ENCODE peak calls at places on chromosomes 16 and 17, in four cellular contexts. Y, Z, X and E are unnamed samples.

GRCh38 chr16:2883027-2883846 is at the start of gene FLYWCH2:
- DNase-seq in Z (peak; percentile 99), X (peak; percentile 96), Y (peak; percentile 95), E (peak; percentile 98)

GRCh38 chr17:77435272-77436057 is 294.7 kb downstream of the SEC14L1 start:
- DNase-seq in Y (no peak), Z (no peak), X (no peak), E (no peak)

GRCh38 chr16:72844225-72844920 is 203.6 kb downstream of the ZFHX3 start:
- DNase-seq in X (no peak), Z (no peak), Y (no peak), E (no peak)

GRCh38 chr17:63407741-63408330 is 38.3 kb downstream of the CYB561 start:
- DNase-seq in Z (no peak), X (no peak), Y (no peak), E (no peak)

GRCh38 chr17:62627904-62628603 is 584 bp downstream of the MRC2 start:
- DNase-seq in X (peak; percentile 78), Z (peak; percentile 44), Y (peak; percentile 91), E (peak; percentile 55)

GRCh38 chr16:70757183-70757582 is 43.8 kb downstream of the VAC14 start:
- DNase-seq in Z (no peak), X (no peak), Y (no peak), E (no peak)

GRCh38 chr16:66454751-66455150 is 27.7 kb downstream of the BEAN1 start:
- DNase-seq in X (no peak), Z (no peak), Y (no peak), E (no peak)

GRCh38 chr16:17748005-17748719 is 277.4 kb upstream of the XYLT1 start:
- DNase-seq in Y (peak; percentile 78), Z (no peak), X (no peak), E (no peak)

GRCh38 chr17:34206569-34206968 is 48.5 kb upstream of the CCL2 start:
- DNase-seq in Y (no peak), X (no peak), Z (no peak), E (no peak)

GRCh38 chr16:381788-382717 is at the start of gene PGAP6:
- DNase-seq in Z (peak; percentile 73), X (peak; percentile 49), Y (peak; percentile 97), E (peak; percentile 75)

GRCh38 chr16:50314665-50315064 is 48.3 kb downstream of the ADCY7 start:
- DNase-seq in Y (peak; percentile 6), X (no peak), Z (no peak), E (no peak)

GRCh38 chr17:79160980-79161621 is 86.5 kb downstream of the ENGASE start:
- DNase-seq in Z (no peak), Y (no peak), X (no peak), E (no peak)

DNA sequence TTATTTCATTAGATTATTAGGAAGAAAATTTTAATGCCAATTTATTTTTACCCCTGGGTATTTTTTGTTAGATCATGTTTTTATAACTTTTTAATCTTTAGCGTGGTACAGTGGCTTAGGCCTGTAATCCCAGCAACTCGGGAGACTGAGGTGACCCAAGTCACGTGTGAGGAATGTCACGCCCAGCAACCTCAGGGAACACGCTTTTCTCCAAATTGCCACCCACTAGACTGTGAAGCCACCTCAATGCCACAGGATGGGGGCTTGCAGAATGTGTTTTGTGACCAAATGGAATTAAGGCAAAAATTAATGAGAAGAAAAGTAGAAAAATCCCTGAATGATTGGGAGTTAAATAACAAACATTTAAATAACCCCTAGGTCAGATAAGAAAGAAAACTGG is 141.8 kb downstream of the LAT start:
- DNase-seq in X (no peak), Z (no peak), Y (no peak), E (no peak)
- H3K4me3 ChIP-seq in X (no peak overlapping the region), Z (no peak overlapping the region), Y (no peak overlapping the region), E (no peak overlapping the region)

DNA sequence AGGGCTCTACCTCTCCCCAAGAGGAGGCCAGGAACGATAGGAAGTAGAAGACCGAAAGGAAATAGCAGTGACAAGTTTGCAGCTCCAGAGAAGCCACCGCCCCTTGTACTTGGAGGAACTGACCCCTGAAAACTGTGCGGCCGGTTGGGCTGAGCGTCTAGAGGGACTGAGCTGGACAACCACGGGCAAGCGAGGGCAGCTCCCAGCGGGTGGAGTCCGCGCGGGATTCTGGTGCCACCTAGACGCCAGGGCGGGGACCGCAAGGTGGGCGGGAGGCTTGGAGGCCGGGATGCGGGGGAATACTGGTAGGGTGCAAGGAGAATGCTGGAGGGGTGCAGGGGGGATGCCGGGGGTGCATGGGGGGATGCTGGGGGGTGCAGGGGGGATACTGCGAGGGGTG is 1.3 kb upstream of the SLC6A4 start:
- DNase-seq in Y (peak; percentile 87), X (peak; percentile 39), Z (peak; percentile 68), E (peak; percentile 53)
- H3K4me3 ChIP-seq in Y (no peak overlapping the region), X (no peak overlapping the region), Z (no peak overlapping the region), E (no peak overlapping the region)

GRCh38 chr17:74383140-74383539 is 15.8 kb downstream of the GPR142 start:
- DNase-seq in Z (no peak), X (no peak), Y (no peak), E (no peak)

GRCh38 chr17:74379495-74380085 is 12.3 kb downstream of the GPR142 start:
- DNase-seq in X (peak; percentile 74), Y (peak; percentile 98), Z (peak; percentile 96), E (peak; percentile 95)

GRCh38 chr17:74380959-74381808 is 13.9 kb downstream of the GPR142 start:
- DNase-seq in Z (no peak), Y (no peak), X (no peak), E (no peak)

GRCh38 chr17:74385201-74385600 is 17.9 kb downstream of the GPR142 start:
- DNase-seq in Z (no peak), Y (no peak), X (no peak), E (no peak)

GRCh38 chr17:74380086-74380958 is 13.0 kb downstream of the GPR142 start:
- DNase-seq in X (no peak), Y (no peak), Z (no peak), E (no peak)
- H3K4me3 ChIP-seq in X (no peak overlapping the region), Y (no peak overlapping the region), Z (no peak overlapping the region), E (no peak overlapping the region)

GRCh38 chr17:50026901-50027638 is 28.8 kb upstream of the ITGA3 start:
- DNase-seq in Y (peak; percentile 93), Z (peak; percentile 87), X (peak; percentile 78), E (peak; percentile 77)

GRCh38 chr17:50029185-50029584 is 26.7 kb upstream of the ITGA3 start:
- DNase-seq in Z (no peak), X (no peak), Y (peak; percentile 24), E (no peak)

GRCh38 chr17:50026046-50026675 is 29.7 kb upstream of the ITGA3 start:
- DNase-seq in X (no peak), Z (no peak), Y (peak; percentile 24), E (no peak)

GRCh38 chr17:50028207-50029120 is 27.4 kb upstream of the ITGA3 start:
- DNase-seq in X (peak; percentile 63), Z (no peak), Y (peak; percentile 46), E (no peak)

GRCh38 chr17:50027639-50028206 is 28.2 kb upstream of the ITGA3 start:
- DNase-seq in Y (peak; percentile 56), Z (peak; percentile 65), X (peak; percentile 93), E (peak; percentile 49)
- H3K4me3 ChIP-seq in Y (peak overlapping the region; percentile 46), Z (no peak overlapping the region), X (peak overlapping the region; percentile 27), E (peak overlapping the region; percentile 25)

GRCh38 chr16:68086336-68086821 is 1.2 kb downstream of the NFATC3 start:
- DNase-seq in Y (peak; percentile 39), Z (no peak), X (peak; percentile 53), E (no peak)

GRCh38 chr16:68089067-68089466 is 3.9 kb downstream of the NFATC3 start:
- DNase-seq in Y (no peak), X (no peak), Z (no peak), E (no peak)

GRCh38 chr16:68088130-68088972 is 3.2 kb downstream of the NFATC3 start:
- DNase-seq in Y (no peak), X (no peak), Z (no peak), E (no peak)

GRCh38 chr16:68086860-68087268 is 1.7 kb downstream of the NFATC3 start:
- DNase-seq in X (peak; percentile 24), Z (no peak), Y (no peak), E (no peak)

DNA sequence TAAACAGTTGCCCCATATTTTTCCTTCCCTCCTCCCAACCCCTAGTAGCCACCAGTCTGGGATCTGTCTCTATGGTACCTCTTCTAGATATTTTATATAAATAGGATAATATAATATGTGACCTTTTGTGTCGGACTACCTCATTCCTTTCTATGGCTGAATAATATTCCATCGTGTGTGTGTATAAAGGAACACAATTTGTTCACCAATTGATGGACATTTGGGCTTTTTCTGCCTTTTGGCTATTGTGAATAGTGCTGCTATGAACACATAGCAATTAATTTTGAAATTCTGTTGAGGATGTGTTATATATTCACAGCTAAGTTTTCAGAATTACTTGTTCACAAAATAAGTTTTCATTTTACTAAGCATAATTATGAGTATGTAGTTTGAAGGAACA is 2.5 kb downstream of the NFATC3 start:
- DNase-seq in X (no peak), Z (no peak), Y (no peak), E (no peak)
- H3K4me3 ChIP-seq in X (no peak overlapping the region), Z (no peak overlapping the region), Y (peak overlapping the region; percentile 78), E (no peak overlapping the region)